ENCODE peak calls at places on chromosomes 6 and 20, in four cellular contexts. J, K, T and F are unnamed samples.

GRCh38 chr6:47836046-47836445 is 54.2 kb downstream of the OPN5 start:
- DNase-seq in J (no peak), T (no peak), K (no peak), F (peak; percentile 21)

GRCh38 chr6:41917528-41917927 is 3.4 kb downstream of the MED20 start:
- DNase-seq in T (no peak), K (no peak), J (peak; percentile 96), F (peak; percentile 92)

GRCh38 chr6:126804255-126805064 is 314.0 kb upstream of the RSPO3 start:
- DNase-seq in T (no peak), J (peak; percentile 55), K (peak; percentile 43), F (peak; percentile 67)

GRCh38 chr20:39264506-39265172 is 302.5 kb downstream of the DHX35 start:
- DNase-seq in K (peak; percentile 70), J (peak; percentile 71), T (peak; percentile 79), F (peak; percentile 65)

GRCh38 chr6:5905431-5906339 is 101.0 kb downstream of the NRN1 start:
- DNase-seq in K (no peak), T (no peak), J (peak; percentile 81), F (peak; percentile 2)

GRCh38 chr20:11726021-11726420 is 191.7 kb upstream of the BTBD3 start:
- DNase-seq in T (no peak), J (no peak), K (no peak), F (no peak)

GRCh38 chr6:168264593-168265335 is 54.8 kb downstream of the DACT2 start:
- DNase-seq in J (no peak), K (no peak), T (no peak), F (no peak)

GRCh38 chr20:20211274-20211987 is 156.5 kb upstream of the INSM1 start:
- DNase-seq in T (no peak), J (no peak), K (no peak), F (no peak)

GRCh38 chr6:168284187-168284586 is 35.4 kb downstream of the DACT2 start:
- DNase-seq in K (no peak), T (no peak), J (no peak), F (no peak)

GRCh38 chr6:111952326-111952725 is 79.1 kb upstream of the FYN start:
- DNase-seq in J (no peak), T (no peak), K (no peak), F (no peak)

GRCh38 chr6:133099573-133099972 is 141.6 kb upstream of the EYA4 start:
- DNase-seq in T (no peak), K (no peak), J (peak; percentile 98), F (peak; percentile 96)

GRCh38 chr6:53352360-53352759 is 3.6 kb upstream of the ELOVL5 start:
- DNase-seq in J (no peak), K (no peak), T (no peak), F (no peak)

GRCh38 chr6:30617565-30618269 is at the start of gene MRPS18B:
- DNase-seq in K (peak; percentile 98), J (peak; percentile 98), T (peak; percentile 96), F (peak; percentile 99)
- H3K4ac ChIP-seq in K (no peak within 1 kb of the TSS), J (peak within 1 kb of the TSS; percentile 99), T (no peak within 1 kb of the TSS), F (peak within 1 kb of the TSS; percentile 95)

GRCh38 chr6:75605635-75606034 is 4.0 kb downstream of the SENP6 start:
- DNase-seq in J (no peak), T (no peak), K (no peak), F (no peak)

GRCh38 chr6:75609639-75610590 is 8.2 kb downstream of the SENP6 start:
- DNase-seq in J (peak; percentile 77), K (no peak), T (no peak), F (peak; percentile 41)

GRCh38 chr6:75611011-75611701 is 9.5 kb downstream of the SENP6 start:
- DNase-seq in J (no peak), T (no peak), K (no peak), F (no peak)

GRCh38 chr6:75608955-75609533 is 7.4 kb downstream of the SENP6 start:
- DNase-seq in T (no peak), J (no peak), K (no peak), F (no peak)

GRCh38 chr6:75608304-75608703 is 6.6 kb downstream of the SENP6 start:
- DNase-seq in K (no peak), T (no peak), J (no peak), F (no peak)
- H3K4ac ChIP-seq in K (no peak overlapping the region), T (no peak overlapping the region), J (no peak overlapping the region), F (no peak overlapping the region)

GRCh38 chr20:47968541-47969310 is 183.4 kb upstream of the SULF2 start:
- DNase-seq in J (no peak), T (no peak), K (no peak), F (no peak)

GRCh38 chr20:47971321-47971781 is 186.1 kb upstream of the SULF2 start:
- DNase-seq in T (no peak), J (no peak), K (no peak), F (no peak)

GRCh38 chr20:47969426-47969825 is 184.1 kb upstream of the SULF2 start:
- DNase-seq in K (no peak), T (no peak), J (no peak), F (no peak)

GRCh38 chr20:47972916-47973309 is 187.6 kb upstream of the SULF2 start:
- DNase-seq in T (no peak), J (no peak), K (no peak), F (no peak)

DNA sequence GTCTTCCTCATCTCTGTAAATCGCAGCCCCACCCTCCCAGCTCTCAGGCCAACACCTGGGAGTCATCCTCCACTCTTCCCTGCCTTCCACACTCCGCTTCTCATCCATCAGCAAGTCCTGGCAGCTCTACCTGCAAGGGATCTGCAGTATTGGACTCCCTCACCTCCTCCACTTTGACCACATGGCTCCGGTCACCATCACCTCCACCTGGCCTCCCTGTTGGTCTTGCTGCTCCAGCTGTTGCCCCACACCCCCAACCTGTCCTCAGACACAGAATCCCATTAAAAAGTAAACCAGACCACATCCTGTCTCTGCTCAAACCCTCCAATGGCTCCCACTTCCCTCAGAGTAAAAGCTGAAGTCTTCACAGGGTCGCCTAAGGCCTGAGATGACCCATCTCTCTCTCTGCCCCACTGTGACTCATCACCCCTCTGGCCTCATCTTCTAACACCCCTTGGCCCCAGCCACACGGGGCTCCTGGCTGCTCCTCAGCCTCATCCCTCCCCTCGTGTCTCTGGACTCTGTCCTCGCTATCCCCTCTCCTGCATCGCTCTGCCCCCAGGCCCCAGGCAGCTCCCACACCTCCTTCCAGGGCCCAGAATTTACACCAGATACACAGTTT is 185.1 kb upstream of the SULF2 start:
- DNase-seq in J (no peak), T (no peak), K (no peak), F (no peak)
- H3K4ac ChIP-seq in J (no peak overlapping the region), T (no peak overlapping the region), K (no peak overlapping the region), F (no peak overlapping the region)

GRCh38 chr6:4778086-4778485 is 1.9 kb downstream of the CDYL start:
- DNase-seq in T (no peak), J (no peak), K (no peak), F (no peak)

GRCh38 chr6:4781426-4781825 is 5.2 kb downstream of the CDYL start:
- DNase-seq in J (no peak), T (no peak), K (no peak), F (no peak)

GRCh38 chr6:4776967-4777925 is 1.0 kb downstream of the CDYL start:
- DNase-seq in J (peak; percentile 39), T (no peak), K (no peak), F (peak; percentile 57)

GRCh38 chr6:4781967-4782537 is 5.8 kb downstream of the CDYL start:
- DNase-seq in T (no peak), K (no peak), J (no peak), F (no peak)

GRCh38 chr6:4780360-4780812 is 4.2 kb downstream of the CDYL start:
- DNase-seq in T (no peak), K (no peak), J (peak; percentile 67), F (peak; percentile 65)
- H3K4ac ChIP-seq in T (no peak overlapping the region), K (no peak overlapping the region), J (no peak overlapping the region), F (no peak overlapping the region)

DNA sequence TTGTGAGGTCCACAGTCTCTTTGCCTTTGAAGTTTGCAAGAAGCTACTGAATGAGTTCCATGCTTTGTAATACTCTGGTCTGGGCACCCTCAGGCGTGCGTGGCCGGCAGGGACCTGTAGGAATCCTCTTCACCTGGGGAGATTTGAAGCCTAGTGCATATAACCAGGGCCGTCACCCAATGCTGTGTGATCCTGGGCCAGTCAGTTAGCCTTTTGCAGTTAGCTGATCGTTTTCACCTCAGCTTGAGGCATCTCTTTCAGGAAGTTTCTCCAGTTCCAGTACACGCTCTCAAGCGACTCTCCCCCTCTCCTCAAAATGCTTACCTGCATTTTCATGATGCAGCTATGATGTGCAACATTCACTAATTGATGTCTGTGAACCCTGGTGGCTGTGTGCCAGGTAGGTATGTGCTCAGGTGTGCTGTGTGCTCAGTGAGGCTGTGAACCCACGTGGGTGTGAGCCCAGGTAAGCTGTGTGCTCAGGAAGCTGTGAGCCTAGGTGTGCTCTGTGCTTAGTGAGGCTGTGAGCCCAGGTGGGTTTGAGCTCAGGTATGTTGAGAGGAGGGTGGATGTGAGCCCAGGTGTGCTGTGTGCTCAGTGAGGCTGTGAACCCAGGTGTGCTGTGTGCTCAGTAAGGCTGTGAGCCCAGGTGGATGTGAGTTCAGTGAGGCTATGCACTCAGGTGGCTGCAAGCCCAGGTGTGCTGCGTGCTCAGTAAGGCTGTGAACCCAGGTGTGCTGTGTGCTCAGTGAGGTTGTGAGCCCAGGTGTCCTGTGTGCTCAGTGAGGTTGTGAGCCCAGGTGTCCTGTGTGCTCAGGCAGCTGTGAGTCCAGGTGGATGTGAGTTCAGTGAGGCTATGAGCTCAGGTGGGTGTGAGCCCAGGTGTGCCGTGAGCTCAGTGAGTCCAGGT is 120.4 kb downstream of the PHACTR3 start:
- DNase-seq in J (no peak), K (no peak), T (no peak), F (no peak)
- H3K4ac ChIP-seq in J (no peak overlapping the region), K (no peak overlapping the region), T (no peak overlapping the region), F (no peak overlapping the region)

GRCh38 chr6:32178547-32179440 is 589 bp downstream of the RNF5 start:
- DNase-seq in T (no peak), K (no peak), J (no peak), F (no peak)
- H3K4ac ChIP-seq in T (no peak overlapping the region), K (no peak overlapping the region), J (peak overlapping the region; percentile 87), F (no peak overlapping the region)

GRCh38 chr6:11645016-11645415 is 107.5 kb downstream of the TMEM170B start:
- DNase-seq in T (no peak), K (no peak), J (peak; percentile 72), F (peak; percentile 87)

GRCh38 chr6:11650297-11650696 is 112.7 kb downstream of the TMEM170B start:
- DNase-seq in T (peak; percentile 83), J (peak; percentile 90), K (peak; percentile 61), F (peak; percentile 67)

GRCh38 chr6:11648436-11648775 is 110.9 kb downstream of the TMEM170B start:
- DNase-seq in J (no peak), T (no peak), K (no peak), F (no peak)

GRCh38 chr6:11650711-11651110 is 113.2 kb downstream of the TMEM170B start:
- DNase-seq in J (no peak), K (no peak), T (no peak), F (peak; percentile 36)

GRCh38 chr6:11648889-11649288 is 111.3 kb downstream of the TMEM170B start:
- DNase-seq in T (no peak), K (no peak), J (no peak), F (no peak)
- H3K4ac ChIP-seq in T (no peak overlapping the region), K (no peak overlapping the region), J (peak overlapping the region; percentile 80), F (peak overlapping the region; percentile 24)

GRCh38 chr20:1309439-1309847 is 19.5 kb downstream of the SDCBP2 start:
- DNase-seq in J (no peak), K (no peak), T (peak; percentile 50), F (no peak)
- H3K4ac ChIP-seq in J (no peak overlapping the region), K (peak overlapping the region; percentile 79), T (no peak overlapping the region), F (no peak overlapping the region)